ENCODE peak calls at places on chromosomes 4 and X, in six cellular contexts. A is lower leg skin, F is GM06990, L is ascending aorta, N is heart right ventricle, K is WERI-Rb-1. R is an unnamed sample.

GRCh38 chr4:111045992-111046391 is 423.1 kb upstream of the PITX2 start:
- DNase-seq in L (no peak), N (no peak), A (no peak), K (no peak), F (no peak), R (no peak)

GRCh38 chrX:72110051-72110926 is 21.4 kb downstream of the RTL5 start:
- DNase-seq in A (no peak), N (no peak), L (no peak), K (no peak), F (no peak), R (no peak)

GRCh38 chr4:144174401-144175067 is 34.0 kb upstream of the GYPA start:
- DNase-seq in N (no peak), L (no peak), A (peak; percentile 15), K (no peak), F (peak; percentile 28), R (peak; percentile 60)

GRCh38 chrX:153470411-153471363 is at the start of gene HAUS7:
- DNase-seq in F (peak; percentile 94), L (peak; percentile 94), K (peak; percentile 96), N (peak; percentile 90), A (peak; percentile 74), R (peak; percentile 88)

GRCh38 chrX:15906544-15906943 is 51.9 kb upstream of the AP1S2 start:
- DNase-seq in N (no peak), L (no peak), K (no peak), F (no peak), A (no peak), R (no peak)

GRCh38 chr4:155974476-155974749 is 20.7 kb upstream of the CTSO start:
- DNase-seq in A (no peak), F (peak; percentile 37), N (no peak), L (no peak), K (no peak), R (no peak)

GRCh38 chr4:125323547-125324100 is 8.9 kb downstream of the FAT4 start:
- DNase-seq in L (no peak), N (no peak), A (no peak), K (no peak), F (no peak), R (peak; percentile 66)

GRCh38 chr4:56410247-56410646 is 23.0 kb upstream of the AASDH start:
- DNase-seq in K (peak; percentile 27), N (no peak), A (peak; percentile 84), F (no peak), L (peak; percentile 80), R (peak; percentile 98)

GRCh38 chr4:185115827-185116232 is 27.2 kb upstream of the SLC25A4 start:
- DNase-seq in L (peak; percentile 71), F (no peak), A (no peak), N (peak; percentile 74), K (no peak), R (peak; percentile 63)

GRCh38 chr4:3158841-3159240 is 84.4 kb downstream of the HTT start:
- DNase-seq in F (no peak), A (no peak), K (no peak), N (no peak), L (no peak), R (no peak)

GRCh38 chr4:3160325-3160915 is 85.9 kb downstream of the HTT start:
- DNase-seq in K (no peak), L (no peak), N (no peak), F (no peak), A (no peak), R (no peak)

GRCh38 chr4:3157366-3157765 is 82.9 kb downstream of the HTT start:
- DNase-seq in A (no peak), F (no peak), N (no peak), K (no peak), L (no peak), R (no peak)
- TF ChIP-seq CTCF in A (no peak), F (no peak), N (no peak), K (no peak), L (no peak), R (no peak)

DNA sequence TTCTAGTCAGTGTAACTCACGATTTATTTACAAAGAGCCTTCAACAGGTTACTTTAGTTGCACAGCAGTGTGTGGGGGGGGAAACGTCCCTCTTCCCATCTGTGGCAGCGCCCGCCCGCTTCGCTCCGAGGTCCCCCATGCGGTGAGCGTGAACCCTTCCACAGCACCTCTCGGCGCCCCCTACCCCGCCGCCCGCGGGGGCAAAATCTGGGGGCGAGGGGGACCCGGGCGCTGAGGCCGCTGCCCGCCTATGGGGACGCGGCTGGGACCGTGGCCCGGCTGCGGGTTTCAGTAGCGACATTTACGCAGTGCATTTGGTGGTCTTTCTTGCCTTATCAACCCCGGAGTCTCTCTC is 6.4 kb downstream of the NKX6-1 start:
- DNase-seq in A (no peak), F (no peak), L (no peak), N (no peak), K (no peak), R (no peak)
- H3K4me3 ChIP-seq in A (no peak overlapping the region), F (no peak overlapping the region), L (peak overlapping the region; percentile 19), N (no peak overlapping the region), K (peak overlapping the region; percentile 19), R (no peak overlapping the region)

GRCh38 chrX:41732260-41732659 is 8.3 kb downstream of the GPR82 start:
- DNase-seq in A (no peak), N (no peak), K (no peak), F (no peak), L (no peak), R (no peak)
- TF ChIP-seq CTCF in A (no peak), N (no peak), K (no peak), F (no peak), L (no peak), R (no peak)

DNA sequence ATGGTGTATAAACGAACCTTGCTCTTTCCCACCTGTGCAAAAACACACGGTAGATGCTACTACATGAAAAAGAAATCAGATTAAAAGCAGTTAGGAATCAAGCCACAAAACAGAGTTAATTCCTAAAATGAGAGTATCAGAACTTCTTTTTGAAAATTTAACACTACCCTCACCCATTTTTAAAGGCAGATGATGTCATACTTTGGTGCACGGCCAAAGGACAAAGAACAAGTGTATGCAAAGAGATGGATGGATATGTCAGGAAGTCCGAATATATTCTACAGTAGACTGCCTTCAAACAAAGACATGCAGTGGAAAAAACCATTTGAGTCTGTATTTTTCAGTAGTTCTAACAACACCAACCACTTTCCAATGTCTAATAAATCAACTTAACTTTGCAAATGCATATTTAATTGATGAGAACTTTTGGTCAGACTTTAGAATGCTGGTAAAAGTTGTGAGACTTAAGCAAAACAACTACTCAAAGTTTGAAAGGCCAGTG is 2.2 kb downstream of the AIFM1 start:
- DNase-seq in K (no peak), A (no peak), L (no peak), N (no peak), F (no peak), R (no peak)
- H3K4me3 ChIP-seq in K (no peak overlapping the region), A (no peak overlapping the region), L (no peak overlapping the region), N (no peak overlapping the region), F (no peak overlapping the region), R (no peak overlapping the region)

DNA sequence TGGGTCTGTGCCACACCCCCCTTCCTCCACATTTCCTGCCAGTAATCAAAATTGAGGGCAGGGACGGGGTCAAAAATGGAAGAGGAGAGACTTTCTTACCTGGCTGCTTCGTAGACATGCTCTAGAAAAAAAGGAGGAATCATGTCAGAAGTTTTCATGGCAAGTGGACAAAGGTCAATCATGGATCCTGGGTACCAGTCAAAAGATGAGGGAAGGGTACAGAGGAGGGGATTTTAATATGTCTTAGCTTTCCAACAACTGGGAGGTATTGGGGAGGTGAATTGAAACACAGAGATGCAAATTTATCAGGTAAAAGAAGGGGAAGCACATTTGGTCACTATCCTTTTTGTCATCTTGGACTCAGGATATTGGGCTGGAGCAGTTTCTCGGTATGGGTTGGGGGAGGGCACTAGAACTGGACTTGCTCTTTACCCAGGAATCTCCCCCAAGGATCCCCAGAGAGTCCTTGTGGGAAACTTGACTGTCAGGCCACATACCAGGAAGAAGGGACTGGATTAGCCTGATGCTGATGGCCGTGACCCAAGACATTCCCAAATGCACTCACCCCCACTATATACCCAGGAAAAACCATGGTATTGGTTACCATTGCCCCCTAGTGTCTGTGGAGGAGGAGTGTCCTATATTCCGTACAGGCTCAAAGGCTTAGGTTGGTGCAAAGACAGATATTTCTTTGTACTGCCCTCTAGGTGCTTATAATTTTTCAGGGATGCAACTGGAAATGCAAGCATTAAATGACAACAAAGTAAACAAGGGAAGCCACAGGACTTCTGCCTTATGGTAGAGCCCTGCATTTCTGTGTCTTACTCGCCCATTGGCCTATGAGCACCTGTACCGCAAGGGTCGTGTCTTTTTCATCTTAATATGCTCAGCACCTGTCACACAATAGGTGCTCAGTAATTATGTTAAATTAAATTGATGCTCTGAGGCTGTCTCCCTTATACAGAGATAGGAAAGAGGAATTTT is 16.8 kb downstream of the VSIG4 start:
- DNase-seq in N (no peak), F (no peak), L (no peak), A (no peak), K (no peak), R (no peak)
- TF ChIP-seq CTCF in N (peak; percentile 14), F (peak; percentile 36), L (no peak), A (no peak), K (no peak), R (peak; percentile 18)

DNA sequence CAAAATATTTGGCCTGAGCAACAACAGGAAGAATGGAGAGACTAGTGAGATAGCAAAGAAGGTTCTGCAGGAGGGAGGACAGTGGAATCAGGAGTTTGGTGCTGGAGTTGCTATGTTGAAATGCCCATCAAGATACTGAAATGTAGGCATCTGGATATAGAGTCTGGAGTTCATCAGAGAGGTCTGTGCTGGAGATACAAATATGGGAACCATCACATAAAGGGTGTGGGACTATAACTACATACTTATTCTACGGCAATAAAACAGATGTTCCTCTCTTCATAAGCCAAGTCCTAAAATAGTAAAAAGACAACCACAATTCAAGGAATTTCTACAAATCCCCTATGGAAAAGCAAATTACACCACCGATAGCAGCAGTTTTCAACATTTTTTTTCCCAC is 1.7 kb downstream of the MED14 start:
- DNase-seq in F (no peak), A (no peak), L (no peak), K (no peak), N (no peak), R (peak; percentile 53)
- H3K4me3 ChIP-seq in F (peak overlapping the region; percentile 76), A (no peak overlapping the region), L (no peak overlapping the region), K (peak overlapping the region; percentile 99), N (no peak overlapping the region), R (peak overlapping the region; percentile 79)

GRCh38 chr4:173169428-173170209 is 1.0 kb downstream of the GALNT7 start:
- DNase-seq in F (peak; percentile 90), N (peak; percentile 69), L (peak; percentile 77), A (peak; percentile 28), K (peak; percentile 85), R (peak; percentile 57)

GRCh38 chr4:173170210-173170778 is 1.7 kb downstream of the GALNT7 start:
- DNase-seq in F (no peak), N (no peak), A (no peak), K (no peak), L (no peak), R (no peak)

GRCh38 chr4:173169178-173169427 is 492 bp downstream of the GALNT7 start:
- DNase-seq in A (no peak), L (no peak), K (no peak), N (no peak), F (no peak), R (no peak)

GRCh38 chr4:173171987-173172386 is 3.4 kb downstream of the GALNT7 start:
- DNase-seq in A (no peak), F (no peak), N (no peak), L (no peak), K (no peak), R (no peak)

DNA sequence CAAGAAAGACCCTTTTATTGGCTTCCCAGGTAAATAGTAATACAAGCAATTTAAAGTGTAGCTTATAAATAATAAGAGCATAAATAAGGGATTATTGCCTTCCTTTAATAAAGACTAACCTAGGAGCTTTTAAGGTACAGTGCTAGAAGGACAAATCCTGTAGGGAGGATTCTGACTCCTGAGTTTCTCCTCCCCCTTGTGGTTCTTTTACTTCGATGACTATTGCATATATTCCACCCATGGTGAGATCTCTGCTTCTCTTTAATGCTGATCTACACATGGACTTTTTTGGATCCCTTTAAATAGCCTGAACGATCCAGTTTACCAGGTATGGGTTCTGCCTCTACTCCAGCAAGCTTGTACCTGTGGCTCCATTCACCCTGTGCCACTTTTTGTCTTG is 2.5 kb downstream of the GALNT7 start:
- DNase-seq in L (no peak), K (no peak), N (no peak), F (no peak), A (no peak), R (no peak)
- TF ChIP-seq CTCF in L (no peak), K (peak; percentile 22), N (peak; percentile 26), F (peak; percentile 21), A (no peak), R (peak; percentile 46)